ENCODE peak calls at places on chromosomes 6 and 20, in nine cellular contexts. V is mucosa of descending colon, U is epithelial cell of esophagus, D is MM.1S, B is foreskin fibroblast, J is IMR-90, C is transverse colon, N is body of pancreas, E is heart left ventricle. S is an unnamed sample.

GRCh38 chr6:63927538-63927937 is 291.9 kb downstream of the PHF3 start:
- DNase-seq in V (no peak), B (no peak), E (no peak), U (no peak), N (no peak), J (no peak), D (no peak), C (no peak), S (no peak)

GRCh38 chr20:24109537-24109936 is 121.0 kb upstream of the GGTLC1 start:
- DNase-seq in U (no peak), N (no peak), C (no peak), D (peak), J (no peak), E (no peak), V (no peak), B (no peak), S (peak)

GRCh38 chr6:118940770-118941169 is 5.8 kb upstream of the MCM9 start:
- DNase-seq in U (no peak), E (no peak), B (no peak), D (no peak), N (no peak), V (no peak), J (no peak), C (no peak), S (no peak)

GRCh38 chr20:4791121-4791520 is 69.4 kb downstream of the PRND start:
- DNase-seq in D (no peak), U (no peak), B (peak), E (no peak), J (no peak), N (no peak), V (no peak), C (no peak), S (no peak)

GRCh38 chr6:98769546-98769945 is 64.8 kb upstream of the POU3F2 start:
- DNase-seq in N (peak), B (no peak), C (no peak), V (peak), D (peak), E (no peak), J (peak), U (peak), S (no peak)

GRCh38 chr20:17955302-17955701 is 13.3 kb downstream of the SNX5 start:
- DNase-seq in N (no peak), D (no peak), U (no peak), C (no peak), B (no peak), E (no peak), V (no peak), J (no peak), S (no peak)

GRCh38 chr6:126650931-126651330 is 311.0 kb downstream of the CENPW start:
- DNase-seq in U (no peak), C (no peak), V (no peak), D (no peak), J (peak), E (no peak), B (peak), N (no peak), S (no peak)

GRCh38 chr20:50320910-50321796 is 130.5 kb downstream of the CEBPB start:
- DNase-seq in V (peak), C (peak), U (peak), J (peak), E (peak), N (peak), D (no peak), B (peak), S (no peak)

GRCh38 chr6:168967556-168967955 is 286.1 kb downstream of the THBS2 start:
- DNase-seq in B (no peak), V (no peak), E (no peak), U (no peak), D (no peak), N (no peak), C (no peak), J (no peak), S (no peak)

GRCh38 chr6:52499026-52499425 is 77.8 kb downstream of the TRAM2 start:
- DNase-seq in D (peak), B (peak), N (no peak), C (no peak), V (no peak), U (peak), J (peak), E (no peak), S (no peak)

GRCh38 chr6:3848380-3848779 is 793 bp upstream of the FAM50B start:
- DNase-seq in E (no peak), J (no peak), B (peak), N (no peak), D (no peak), C (no peak), U (peak), V (no peak), S (no peak)

GRCh38 chr6:147789430-147789947 is 281.0 kb downstream of the SAMD5 start:
- DNase-seq in D (no peak), V (no peak), J (no peak), U (peak), N (no peak), C (no peak), B (no peak), E (no peak), S (no peak)

GRCh38 chr6:157368359-157369049 is 12.5 kb upstream of the ZDHHC14 start:
- DNase-seq in E (no peak), D (no peak), B (no peak), U (no peak), N (no peak), J (no peak), V (no peak), C (no peak), S (no peak)

GRCh38 chr6:44080561-44081521 is 46.4 kb downstream of the MRPL14 start:
- DNase-seq in N (no peak), V (no peak), D (peak), C (no peak), E (no peak), U (no peak), B (no peak), J (no peak), S (no peak)

GRCh38 chr6:3290501-3291211 is 31.9 kb downstream of the PSMG4 start:
- DNase-seq in N (no peak), B (no peak), U (no peak), J (no peak), C (no peak), D (no peak), V (no peak), E (no peak), S (no peak)

GRCh38 chr6:157804448-157805327 is 18.4 kb upstream of the SNX9 start:
- DNase-seq in U (no peak), D (no peak), E (no peak), B (no peak), C (no peak), V (no peak), N (no peak), J (peak), S (no peak)

GRCh38 chr6:79946242-79946641 is 1.1 kb downstream of the ELOVL4 start:
- DNase-seq in U (peak), C (no peak), V (no peak), B (peak), N (no peak), D (peak), J (peak), E (no peak), S (no peak)

GRCh38 chr20:24751551-24751950 is 197.5 kb upstream of the CST7 start:
- DNase-seq in N (no peak), J (no peak), V (no peak), C (no peak), D (no peak), U (no peak), B (no peak), E (no peak), S (no peak)

GRCh38 chr6:89132087-89132486 is 13.8 kb upstream of the PM20D2 start:
- DNase-seq in V (no peak), D (no peak), B (no peak), N (no peak), C (no peak), J (no peak), U (no peak), E (no peak), S (no peak)

GRCh38 chr6:154537486-154537885 is 27.0 kb upstream of the CNKSR3 start:
- DNase-seq in C (peak), B (no peak), N (no peak), V (peak), U (no peak), J (no peak), E (no peak), D (no peak), S (no peak)

GRCh38 chr6:134166529-134167221 is 114.3 kb upstream of the SLC2A12 start:
- DNase-seq in N (no peak), J (peak), B (peak), E (no peak), C (no peak), D (no peak), U (no peak), V (no peak), S (no peak)

GRCh38 chr6:44630125-44631028 is 242.9 kb downstream of the CDC5L start:
- DNase-seq in N (peak), C (peak), J (peak), E (no peak), B (peak), D (peak), V (peak), U (peak), S (no peak)

GRCh38 chr6:80163754-80164187 is 57.3 kb downstream of the BCKDHB start:
- DNase-seq in V (no peak), U (peak), J (peak), C (no peak), N (no peak), D (peak), E (no peak), B (peak), S (peak)

GRCh38 chr6:159692303-159693127 is 526 bp downstream of the SOD2 start:
- DNase-seq in J (peak), C (peak), B (peak), U (peak), V (peak), E (peak), D (peak), N (peak), S (no peak)

GRCh38 chr6:116847234-116847633 is 18.4 kb upstream of the GPRC6A start:
- DNase-seq in D (peak), C (no peak), U (peak), E (no peak), J (peak), V (no peak), N (no peak), B (peak), S (no peak)

GRCh38 chr6:4459032-4459431 is 317.2 kb upstream of the CDYL start:
- DNase-seq in J (peak), E (no peak), D (no peak), N (no peak), V (no peak), B (peak), U (peak), C (no peak), S (no peak)

GRCh38 chr6:111650049-111650448 is 44.4 kb upstream of the TRAF3IP2 start:
- DNase-seq in N (no peak), U (no peak), D (no peak), E (no peak), J (no peak), C (no peak), B (no peak), V (no peak), S (no peak)

GRCh38 chr6:12071064-12071615 is 59.0 kb downstream of the HIVEP1 start:
- DNase-seq in B (no peak), E (no peak), U (peak), V (no peak), J (no peak), N (no peak), D (no peak), C (no peak), S (no peak)

GRCh38 chr20:52312131-52312729 is 120.7 kb upstream of the ZFP64 start:
- DNase-seq in N (peak), C (peak), J (peak), U (peak), B (peak), D (peak), E (no peak), V (peak), S (peak)

GRCh38 chr20:38173237-38174156 is 8.4 kb upstream of the TGM2 start:
- DNase-seq in E (no peak), J (peak), C (no peak), V (no peak), N (no peak), U (peak), B (peak), D (no peak), S (no peak)

GRCh38 chr6:34241351-34242215 is 4.9 kb downstream of the HMGA1 start:
- DNase-seq in N (no peak), C (no peak), E (peak), B (peak), D (no peak), U (no peak), V (no peak), J (no peak), S (no peak)

GRCh38 chr6:34242252-34243130 is 5.8 kb downstream of the HMGA1 start:
- DNase-seq in D (no peak), C (no peak), V (no peak), J (peak), N (no peak), E (peak), U (no peak), B (peak), S (no peak)

GRCh38 chr6:34239240-34239825 is 2.7 kb downstream of the HMGA1 start:
- DNase-seq in J (no peak), C (no peak), V (no peak), B (peak), E (no peak), D (no peak), N (no peak), U (no peak), S (no peak)

GRCh38 chr6:34239893-34240292 is 3.2 kb downstream of the HMGA1 start:
- DNase-seq in C (no peak), J (no peak), B (peak), D (no peak), U (no peak), V (no peak), N (no peak), E (no peak), S (no peak)

GRCh38 chr6:34240329-34241248 is 3.9 kb downstream of the HMGA1 start:
- DNase-seq in D (no peak), J (no peak), V (no peak), C (no peak), U (no peak), N (no peak), E (peak), B (no peak), S (no peak)
- H3K4me3 ChIP-seq in D (no peak), J (no peak), V (no peak), C (no peak), U (no peak), N (no peak), E (no peak), B (no peak), S (no peak)

GRCh38 chr6:107736713-107737396 is 87.3 kb downstream of the SCML4 start:
- DNase-seq in C (no peak), D (peak), J (no peak), B (no peak), U (no peak), V (no peak), N (no peak), E (no peak), S (no peak)

GRCh38 chr6:107731422-107732319 is 92.4 kb downstream of the SCML4 start:
- DNase-seq in E (no peak), U (no peak), N (peak), B (no peak), D (peak), C (peak), V (peak), J (no peak), S (no peak)

GRCh38 chr6:107732461-107732860 is 91.7 kb downstream of the SCML4 start:
- DNase-seq in B (no peak), D (no peak), C (no peak), E (no peak), J (no peak), N (no peak), U (no peak), V (no peak), S (no peak)

GRCh38 chr6:107737397-107737793 is 86.7 kb downstream of the SCML4 start:
- DNase-seq in E (no peak), D (no peak), N (no peak), C (no peak), J (no peak), U (no peak), B (no peak), V (no peak), S (no peak)

GRCh38 chr6:107735906-107736635 is 88.0 kb downstream of the SCML4 start:
- DNase-seq in J (no peak), U (no peak), D (no peak), V (no peak), E (no peak), C (no peak), N (no peak), B (no peak), S (no peak)
- TF ChIP-seq CTCF in J (no peak), U (no peak), D (no peak), V (no peak), E (no peak), C (no peak), N (no peak), B (no peak), S (no peak)

GRCh38 chr6:27601668-27602254 is 128.9 kb upstream of the ZNF184 start:
- DNase-seq in C (no peak), E (no peak), B (no peak), V (no peak), N (no peak), J (no peak), U (peak), D (no peak), S (no peak)
- H3K4me3 ChIP-seq in C (no peak), E (no peak), B (peak), V (no peak), N (no peak), J (peak), U (peak), D (no peak), S (no peak)

DNA sequence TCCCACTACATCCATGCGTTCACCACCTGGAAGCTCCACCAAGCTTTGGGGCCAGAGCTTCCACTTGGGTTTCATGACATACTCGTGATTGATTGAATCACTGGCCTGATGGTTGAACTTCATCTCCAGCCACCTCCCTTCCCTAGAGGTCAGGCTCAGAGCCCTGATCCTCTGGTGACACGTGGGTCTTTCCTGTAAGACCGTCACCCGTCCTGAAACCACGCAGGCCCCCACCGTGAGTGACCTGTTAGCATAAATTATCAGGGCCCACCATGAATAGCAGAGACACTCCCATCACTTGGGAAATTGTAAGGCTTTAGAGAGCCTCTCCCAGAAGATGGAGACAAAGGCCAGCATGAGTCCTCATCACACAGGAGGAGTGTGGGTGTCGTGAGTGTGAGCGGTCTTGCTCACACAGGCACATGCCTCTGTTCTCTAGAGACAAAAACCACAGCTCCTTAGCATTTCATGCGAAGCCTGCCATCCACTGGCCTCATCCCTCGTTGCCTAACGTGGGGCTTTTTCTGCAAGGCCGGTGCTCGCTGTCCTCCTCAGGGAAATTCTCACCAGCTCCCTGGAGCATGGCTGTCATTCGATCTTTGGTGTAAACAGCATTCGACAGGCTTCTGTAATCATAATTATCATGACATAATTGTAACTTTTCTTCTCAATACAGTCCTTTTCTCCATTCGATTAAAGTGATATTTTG is 65.1 kb upstream of the DUSP22 start:
- DNase-seq in U (no peak), J (no peak), N (no peak), E (no peak), B (no peak), D (no peak), V (no peak), C (peak), S (no peak)
- TF ChIP-seq CTCF in U (no peak), J (no peak), N (no peak), E (no peak), B (no peak), D (no peak), V (no peak), C (no peak), S (peak)